ENCODE peak calls at places on chromosomes 16 and 17, in nine cellular contexts. One of them, this sample, is unnamed.

GRCh38 chr17:42107597-42108576 is 4.6 kb downstream of the DHX58 start:
- DNase-seq in SHP77: peak
- DNase-seq in T-helper 17 cell: peak
- DNase-seq in GM12865: peak
- DNase-seq in T follicular helper cell: peak
- DNase-seq in stimulated activated CD8-positive, alpha-beta memory T cell treated with anti-CD3 and anti-CD28 coated beads, Interleukin-4, amount 100 ng/mL, for 4 hours: peak
- DNase-seq in memory B cell: peak
- DNase-seq in activated CD4-positive, alpha-beta T cell treated with anti-CD3 and anti-CD28 coated beads, Interleukin-2, amount 10 ng/mL, durations not matched to agents 7 days and 5 days: peak
- DNase-seq in NCI-H510A: peak
- DNase-seq in this sample: peak

GRCh38 chr17:47230864-47231263 is 21.7 kb downstream of the MYL4 start:
- DNase-seq in SHP77: no peak
- DNase-seq in T-helper 17 cell: no peak
- DNase-seq in GM12865: peak
- DNase-seq in T follicular helper cell: no peak
- DNase-seq in stimulated activated CD8-positive, alpha-beta memory T cell treated with anti-CD3 and anti-CD28 coated beads, Interleukin-4, amount 100 ng/mL, for 4 hours: no peak
- DNase-seq in memory B cell: no peak
- DNase-seq in activated CD4-positive, alpha-beta T cell treated with anti-CD3 and anti-CD28 coated beads, Interleukin-2, amount 10 ng/mL, durations not matched to agents 7 days and 5 days: no peak
- DNase-seq in NCI-H510A: no peak
- DNase-seq in this sample: no peak

GRCh38 chr16:89373355-89374110 is 116.8 kb downstream of the ANKRD11 start:
- DNase-seq in SHP77: no peak
- DNase-seq in T-helper 17 cell: no peak
- DNase-seq in GM12865: no peak
- DNase-seq in T follicular helper cell: no peak
- DNase-seq in stimulated activated CD8-positive, alpha-beta memory T cell treated with anti-CD3 and anti-CD28 coated beads, Interleukin-4, amount 100 ng/mL, for 4 hours: no peak
- DNase-seq in memory B cell: no peak
- DNase-seq in activated CD4-positive, alpha-beta T cell treated with anti-CD3 and anti-CD28 coated beads, Interleukin-2, amount 10 ng/mL, durations not matched to agents 7 days and 5 days: no peak
- DNase-seq in NCI-H510A: no peak
- DNase-seq in this sample: no peak

GRCh38 chr16:23566724-23567123 is 9.2 kb downstream of the UBFD1 start:
- DNase-seq in SHP77: no peak
- DNase-seq in T-helper 17 cell: no peak
- DNase-seq in GM12865: no peak
- DNase-seq in T follicular helper cell: no peak
- DNase-seq in stimulated activated CD8-positive, alpha-beta memory T cell treated with anti-CD3 and anti-CD28 coated beads, Interleukin-4, amount 100 ng/mL, for 4 hours: no peak
- DNase-seq in memory B cell: no peak
- DNase-seq in activated CD4-positive, alpha-beta T cell treated with anti-CD3 and anti-CD28 coated beads, Interleukin-2, amount 10 ng/mL, durations not matched to agents 7 days and 5 days: no peak
- DNase-seq in NCI-H510A: no peak
- DNase-seq in this sample: no peak

GRCh38 chr16:2154533-2155090 is 970 bp upstream of the TRAF7 start:
- DNase-seq in SHP77: no peak
- DNase-seq in T-helper 17 cell: no peak
- DNase-seq in GM12865: peak
- DNase-seq in T follicular helper cell: no peak
- DNase-seq in stimulated activated CD8-positive, alpha-beta memory T cell treated with anti-CD3 and anti-CD28 coated beads, Interleukin-4, amount 100 ng/mL, for 4 hours: no peak
- DNase-seq in memory B cell: peak
- DNase-seq in activated CD4-positive, alpha-beta T cell treated with anti-CD3 and anti-CD28 coated beads, Interleukin-2, amount 10 ng/mL, durations not matched to agents 7 days and 5 days: peak
- DNase-seq in NCI-H510A: no peak
- DNase-seq in this sample: no peak

GRCh38 chr17:76107507-76107906 is 3.9 kb upstream of the EXOC7 start:
- DNase-seq in SHP77: no peak
- DNase-seq in T-helper 17 cell: no peak
- DNase-seq in GM12865: peak
- DNase-seq in T follicular helper cell: no peak
- DNase-seq in stimulated activated CD8-positive, alpha-beta memory T cell treated with anti-CD3 and anti-CD28 coated beads, Interleukin-4, amount 100 ng/mL, for 4 hours: no peak
- DNase-seq in memory B cell: no peak
- DNase-seq in activated CD4-positive, alpha-beta T cell treated with anti-CD3 and anti-CD28 coated beads, Interleukin-2, amount 10 ng/mL, durations not matched to agents 7 days and 5 days: no peak
- DNase-seq in NCI-H510A: no peak
- DNase-seq in this sample: no peak

GRCh38 chr16:83903739-83904138 is 4.8 kb downstream of the MLYCD start:
- DNase-seq in SHP77: peak
- DNase-seq in T-helper 17 cell: no peak
- DNase-seq in GM12865: no peak
- DNase-seq in T follicular helper cell: no peak
- DNase-seq in stimulated activated CD8-positive, alpha-beta memory T cell treated with anti-CD3 and anti-CD28 coated beads, Interleukin-4, amount 100 ng/mL, for 4 hours: no peak
- DNase-seq in memory B cell: no peak
- DNase-seq in activated CD4-positive, alpha-beta T cell treated with anti-CD3 and anti-CD28 coated beads, Interleukin-2, amount 10 ng/mL, durations not matched to agents 7 days and 5 days: no peak
- DNase-seq in NCI-H510A: no peak
- DNase-seq in this sample: no peak

GRCh38 chr16:27239026-27239425 is 29.5 kb downstream of the NSMCE1 start:
- DNase-seq in SHP77: no peak
- DNase-seq in T-helper 17 cell: no peak
- DNase-seq in GM12865: no peak
- DNase-seq in T follicular helper cell: no peak
- DNase-seq in stimulated activated CD8-positive, alpha-beta memory T cell treated with anti-CD3 and anti-CD28 coated beads, Interleukin-4, amount 100 ng/mL, for 4 hours: no peak
- DNase-seq in memory B cell: no peak
- DNase-seq in activated CD4-positive, alpha-beta T cell treated with anti-CD3 and anti-CD28 coated beads, Interleukin-2, amount 10 ng/mL, durations not matched to agents 7 days and 5 days: no peak
- DNase-seq in NCI-H510A: no peak
- DNase-seq in this sample: no peak

GRCh38 chr17:60993497-60993896 is 315.8 kb downstream of the BCAS3 start:
- DNase-seq in SHP77: no peak
- DNase-seq in T-helper 17 cell: no peak
- DNase-seq in GM12865: no peak
- DNase-seq in T follicular helper cell: no peak
- DNase-seq in stimulated activated CD8-positive, alpha-beta memory T cell treated with anti-CD3 and anti-CD28 coated beads, Interleukin-4, amount 100 ng/mL, for 4 hours: no peak
- DNase-seq in memory B cell: no peak
- DNase-seq in activated CD4-positive, alpha-beta T cell treated with anti-CD3 and anti-CD28 coated beads, Interleukin-2, amount 10 ng/mL, durations not matched to agents 7 days and 5 days: no peak
- DNase-seq in NCI-H510A: no peak
- DNase-seq in this sample: no peak

GRCh38 chr17:33686171-33686570 is 393.1 kb upstream of the ASIC2 start:
- DNase-seq in SHP77: no peak
- DNase-seq in T-helper 17 cell: no peak
- DNase-seq in GM12865: peak
- DNase-seq in T follicular helper cell: no peak
- DNase-seq in stimulated activated CD8-positive, alpha-beta memory T cell treated with anti-CD3 and anti-CD28 coated beads, Interleukin-4, amount 100 ng/mL, for 4 hours: no peak
- DNase-seq in memory B cell: no peak
- DNase-seq in activated CD4-positive, alpha-beta T cell treated with anti-CD3 and anti-CD28 coated beads, Interleukin-2, amount 10 ng/mL, durations not matched to agents 7 days and 5 days: peak
- DNase-seq in NCI-H510A: no peak
- DNase-seq in this sample: no peak

GRCh38 chr17:76124582-76125390 is 16.3 kb downstream of the FOXJ1 start:
- DNase-seq in SHP77: no peak
- DNase-seq in T-helper 17 cell: no peak
- DNase-seq in GM12865: peak
- DNase-seq in T follicular helper cell: no peak
- DNase-seq in stimulated activated CD8-positive, alpha-beta memory T cell treated with anti-CD3 and anti-CD28 coated beads, Interleukin-4, amount 100 ng/mL, for 4 hours: no peak
- DNase-seq in memory B cell: no peak
- DNase-seq in activated CD4-positive, alpha-beta T cell treated with anti-CD3 and anti-CD28 coated beads, Interleukin-2, amount 10 ng/mL, durations not matched to agents 7 days and 5 days: no peak
- DNase-seq in NCI-H510A: no peak
- DNase-seq in this sample: no peak

GRCh38 chr17:39662551-39663339 is 2.4 kb upstream of the TCAP start:
- DNase-seq in SHP77: no peak
- DNase-seq in T-helper 17 cell: no peak
- DNase-seq in GM12865: no peak
- DNase-seq in T follicular helper cell: no peak
- DNase-seq in stimulated activated CD8-positive, alpha-beta memory T cell treated with anti-CD3 and anti-CD28 coated beads, Interleukin-4, amount 100 ng/mL, for 4 hours: no peak
- DNase-seq in memory B cell: no peak
- DNase-seq in activated CD4-positive, alpha-beta T cell treated with anti-CD3 and anti-CD28 coated beads, Interleukin-2, amount 10 ng/mL, durations not matched to agents 7 days and 5 days: no peak
- DNase-seq in NCI-H510A: no peak
- DNase-seq in this sample: peak

GRCh38 chr17:51372345-51373004 is 112.1 kb downstream of the UTP18 start:
- DNase-seq in SHP77: no peak
- DNase-seq in T-helper 17 cell: no peak
- DNase-seq in GM12865: peak
- DNase-seq in T follicular helper cell: no peak
- DNase-seq in stimulated activated CD8-positive, alpha-beta memory T cell treated with anti-CD3 and anti-CD28 coated beads, Interleukin-4, amount 100 ng/mL, for 4 hours: no peak
- DNase-seq in memory B cell: peak
- DNase-seq in activated CD4-positive, alpha-beta T cell treated with anti-CD3 and anti-CD28 coated beads, Interleukin-2, amount 10 ng/mL, durations not matched to agents 7 days and 5 days: peak
- DNase-seq in NCI-H510A: no peak
- DNase-seq in this sample: no peak

GRCh38 chr17:81552244-81553017 is at the start of gene FAAP100:
- DNase-seq in SHP77: peak
- DNase-seq in T-helper 17 cell: peak
- DNase-seq in GM12865: peak
- DNase-seq in T follicular helper cell: peak
- DNase-seq in stimulated activated CD8-positive, alpha-beta memory T cell treated with anti-CD3 and anti-CD28 coated beads, Interleukin-4, amount 100 ng/mL, for 4 hours: peak
- DNase-seq in memory B cell: peak
- DNase-seq in activated CD4-positive, alpha-beta T cell treated with anti-CD3 and anti-CD28 coated beads, Interleukin-2, amount 10 ng/mL, durations not matched to agents 7 days and 5 days: peak
- DNase-seq in NCI-H510A: peak
- DNase-seq in this sample: peak

GRCh38 chr16:11004351-11004750 is 60.0 kb downstream of the CLEC16A start:
- DNase-seq in SHP77: no peak
- DNase-seq in T-helper 17 cell: no peak
- DNase-seq in GM12865: no peak
- DNase-seq in T follicular helper cell: no peak
- DNase-seq in stimulated activated CD8-positive, alpha-beta memory T cell treated with anti-CD3 and anti-CD28 coated beads, Interleukin-4, amount 100 ng/mL, for 4 hours: no peak
- DNase-seq in memory B cell: no peak
- DNase-seq in activated CD4-positive, alpha-beta T cell treated with anti-CD3 and anti-CD28 coated beads, Interleukin-2, amount 10 ng/mL, durations not matched to agents 7 days and 5 days: no peak
- DNase-seq in NCI-H510A: no peak
- DNase-seq in this sample: no peak

GRCh38 chr17:61583242-61583641 is 7.8 kb downstream of the NACA2 start:
- DNase-seq in SHP77: peak
- DNase-seq in T-helper 17 cell: no peak
- DNase-seq in GM12865: peak
- DNase-seq in T follicular helper cell: no peak
- DNase-seq in stimulated activated CD8-positive, alpha-beta memory T cell treated with anti-CD3 and anti-CD28 coated beads, Interleukin-4, amount 100 ng/mL, for 4 hours: no peak
- DNase-seq in memory B cell: no peak
- DNase-seq in activated CD4-positive, alpha-beta T cell treated with anti-CD3 and anti-CD28 coated beads, Interleukin-2, amount 10 ng/mL, durations not matched to agents 7 days and 5 days: no peak
- DNase-seq in NCI-H510A: peak
- DNase-seq in this sample: no peak

GRCh38 chr17:71338396-71338795 is 782.4 kb upstream of the SOX9 start:
- DNase-seq in SHP77: no peak
- DNase-seq in T-helper 17 cell: no peak
- DNase-seq in GM12865: no peak
- DNase-seq in T follicular helper cell: no peak
- DNase-seq in stimulated activated CD8-positive, alpha-beta memory T cell treated with anti-CD3 and anti-CD28 coated beads, Interleukin-4, amount 100 ng/mL, for 4 hours: no peak
- DNase-seq in memory B cell: no peak
- DNase-seq in activated CD4-positive, alpha-beta T cell treated with anti-CD3 and anti-CD28 coated beads, Interleukin-2, amount 10 ng/mL, durations not matched to agents 7 days and 5 days: no peak
- DNase-seq in NCI-H510A: no peak
- DNase-seq in this sample: no peak

GRCh38 chr16:66028505-66029216 is 337.8 kb upstream of the CDH5 start:
- DNase-seq in SHP77: no peak
- DNase-seq in T-helper 17 cell: no peak
- DNase-seq in GM12865: no peak
- DNase-seq in T follicular helper cell: no peak
- DNase-seq in stimulated activated CD8-positive, alpha-beta memory T cell treated with anti-CD3 and anti-CD28 coated beads, Interleukin-4, amount 100 ng/mL, for 4 hours: no peak
- DNase-seq in memory B cell: no peak
- DNase-seq in activated CD4-positive, alpha-beta T cell treated with anti-CD3 and anti-CD28 coated beads, Interleukin-2, amount 10 ng/mL, durations not matched to agents 7 days and 5 days: no peak
- DNase-seq in NCI-H510A: no peak
- DNase-seq in this sample: no peak

GRCh38 chr16:56792960-56793359 is 63.0 kb downstream of the NUP93 start:
- DNase-seq in SHP77: no peak
- DNase-seq in T-helper 17 cell: no peak
- DNase-seq in GM12865: no peak
- DNase-seq in T follicular helper cell: no peak
- DNase-seq in stimulated activated CD8-positive, alpha-beta memory T cell treated with anti-CD3 and anti-CD28 coated beads, Interleukin-4, amount 100 ng/mL, for 4 hours: no peak
- DNase-seq in memory B cell: no peak
- DNase-seq in activated CD4-positive, alpha-beta T cell treated with anti-CD3 and anti-CD28 coated beads, Interleukin-2, amount 10 ng/mL, durations not matched to agents 7 days and 5 days: no peak
- DNase-seq in NCI-H510A: no peak
- DNase-seq in this sample: no peak

GRCh38 chr17:43591750-43592562 is 45.8 kb upstream of the ETV4 start:
- DNase-seq in SHP77: no peak
- DNase-seq in T-helper 17 cell: no peak
- DNase-seq in GM12865: peak
- DNase-seq in T follicular helper cell: no peak
- DNase-seq in stimulated activated CD8-positive, alpha-beta memory T cell treated with anti-CD3 and anti-CD28 coated beads, Interleukin-4, amount 100 ng/mL, for 4 hours: no peak
- DNase-seq in memory B cell: no peak
- DNase-seq in activated CD4-positive, alpha-beta T cell treated with anti-CD3 and anti-CD28 coated beads, Interleukin-2, amount 10 ng/mL, durations not matched to agents 7 days and 5 days: no peak
- DNase-seq in NCI-H510A: no peak
- DNase-seq in this sample: peak

GRCh38 chr17:76248013-76248782 is 7.9 kb upstream of the RNF157 start:
- DNase-seq in SHP77: no peak
- DNase-seq in T-helper 17 cell: no peak
- DNase-seq in GM12865: no peak
- DNase-seq in T follicular helper cell: no peak
- DNase-seq in stimulated activated CD8-positive, alpha-beta memory T cell treated with anti-CD3 and anti-CD28 coated beads, Interleukin-4, amount 100 ng/mL, for 4 hours: no peak
- DNase-seq in memory B cell: no peak
- DNase-seq in activated CD4-positive, alpha-beta T cell treated with anti-CD3 and anti-CD28 coated beads, Interleukin-2, amount 10 ng/mL, durations not matched to agents 7 days and 5 days: no peak
- DNase-seq in NCI-H510A: no peak
- DNase-seq in this sample: peak

GRCh38 chr16:89744813-89745212 is 23.5 kb downstream of the ZNF276 start:
- DNase-seq in SHP77: no peak
- DNase-seq in T-helper 17 cell: no peak
- DNase-seq in GM12865: no peak
- DNase-seq in T follicular helper cell: no peak
- DNase-seq in stimulated activated CD8-positive, alpha-beta memory T cell treated with anti-CD3 and anti-CD28 coated beads, Interleukin-4, amount 100 ng/mL, for 4 hours: no peak
- DNase-seq in memory B cell: no peak
- DNase-seq in activated CD4-positive, alpha-beta T cell treated with anti-CD3 and anti-CD28 coated beads, Interleukin-2, amount 10 ng/mL, durations not matched to agents 7 days and 5 days: no peak
- DNase-seq in NCI-H510A: no peak
- DNase-seq in this sample: no peak

GRCh38 chr16:86898386-86898785 is 320.0 kb downstream of the FOXL1 start:
- DNase-seq in SHP77: no peak
- DNase-seq in T-helper 17 cell: no peak
- DNase-seq in GM12865: no peak
- DNase-seq in T follicular helper cell: no peak
- DNase-seq in stimulated activated CD8-positive, alpha-beta memory T cell treated with anti-CD3 and anti-CD28 coated beads, Interleukin-4, amount 100 ng/mL, for 4 hours: no peak
- DNase-seq in memory B cell: no peak
- DNase-seq in activated CD4-positive, alpha-beta T cell treated with anti-CD3 and anti-CD28 coated beads, Interleukin-2, amount 10 ng/mL, durations not matched to agents 7 days and 5 days: no peak
- DNase-seq in NCI-H510A: no peak
- DNase-seq in this sample: no peak

GRCh38 chr16:85554114-85554790 is 58.9 kb upstream of the GSE1 start:
- DNase-seq in SHP77: peak
- DNase-seq in T-helper 17 cell: peak
- DNase-seq in GM12865: peak
- DNase-seq in T follicular helper cell: peak
- DNase-seq in stimulated activated CD8-positive, alpha-beta memory T cell treated with anti-CD3 and anti-CD28 coated beads, Interleukin-4, amount 100 ng/mL, for 4 hours: peak
- DNase-seq in memory B cell: peak
- DNase-seq in activated CD4-positive, alpha-beta T cell treated with anti-CD3 and anti-CD28 coated beads, Interleukin-2, amount 10 ng/mL, durations not matched to agents 7 days and 5 days: peak
- DNase-seq in NCI-H510A: no peak
- DNase-seq in this sample: peak